ENCODE peak calls at places on chromosomes 16 and 17, in four cellular contexts. Z is SK-N-SH, O is endodermal cell, X is dorsolateral prefrontal cortex. J is an unnamed sample.

GRCh38 chr16:72840591-72841381 is 207.1 kb downstream of the ZFHX3 start:
- DNase-seq in Z (no peak), O (no peak), X (no peak), J (no peak)

GRCh38 chr17:59769891-59770290 is 62.4 kb downstream of the VMP1 start:
- DNase-seq in Z (no peak), O (no peak), X (no peak), J (no peak)

GRCh38 chr16:28981517-28981916 is 3.3 kb upstream of the LAT start:
- DNase-seq in Z (peak; percentile 72), O (peak; percentile 88), X (no peak), J (peak; percentile 50)

GRCh38 chr16:83619381-83620150 is 188.2 kb upstream of the HSBP1 start:
- DNase-seq in Z (no peak), O (no peak), X (no peak), J (no peak)

GRCh38 chr16:15033309-15033707 is 22.6 kb downstream of the NTAN1 start:
- DNase-seq in Z (peak; percentile 72), O (peak; percentile 20), X (no peak), J (no peak)

GRCh38 chr17:82930043-82930923 is 90.5 kb upstream of the ZNF750 start:
- DNase-seq in Z (no peak), O (no peak), X (no peak), J (peak; percentile 11)

GRCh38 chr16:9836118-9836736 is 346.0 kb downstream of the GRIN2A start:
- DNase-seq in Z (no peak), O (peak; percentile 66), X (no peak), J (no peak)

GRCh38 chr17:40322417-40323315 is 13.7 kb downstream of the RARA start:
- DNase-seq in Z (peak; percentile 83), O (peak; percentile 75), X (peak; percentile 44), J (no peak)

GRCh38 chr17:60527701-60528100 is 1.7 kb upstream of the APPBP2 start:
- DNase-seq in Z (no peak), O (no peak), X (no peak), J (no peak)

GRCh38 chr16:58053682-58054005 is 28.1 kb downstream of the MMP15 start:
- DNase-seq in Z (no peak), O (no peak), X (no peak), J (no peak)

GRCh38 chr17:30559656-30560055 is 82.4 kb downstream of the GOSR1 start:
- DNase-seq in Z (no peak), O (peak; percentile 35), X (no peak), J (no peak)

GRCh38 chr16:58678716-58679115 is 5.9 kb downstream of the SLC38A7 start:
- DNase-seq in Z (no peak), O (no peak), X (peak; percentile 67), J (no peak)

GRCh38 chr16:81478876-81479496 is 34.4 kb downstream of the CMIP start:
- DNase-seq in Z (no peak), O (no peak), X (no peak), J (no peak)

GRCh38 chr16:67173323-67173722 is 3.0 kb downstream of the NOL3 start:
- DNase-seq in Z (no peak), O (peak; percentile 61), X (no peak), J (no peak)

GRCh38 chr16:67176662-67177061 is 6.3 kb downstream of the NOL3 start:
- DNase-seq in Z (no peak), O (peak; percentile 39), X (no peak), J (no peak)

GRCh38 chr16:67174706-67175231 is 4.4 kb downstream of the NOL3 start:
- DNase-seq in Z (peak; percentile 46), O (no peak), X (no peak), J (no peak)

GRCh38 chr16:67170948-67171649 is 761 bp downstream of the NOL3 start:
- DNase-seq in Z (no peak), O (peak; percentile 65), X (no peak), J (no peak)

GRCh38 chr16:67173808-67174705 is 3.7 kb downstream of the NOL3 start:
- DNase-seq in Z (peak; percentile 90), O (peak; percentile 91), X (peak; percentile 88), J (peak; percentile 86)
- TF ChIP-seq CTCF in Z (no peak), O (peak; percentile 34), X (peak; percentile 40), J (no peak)

DNA sequence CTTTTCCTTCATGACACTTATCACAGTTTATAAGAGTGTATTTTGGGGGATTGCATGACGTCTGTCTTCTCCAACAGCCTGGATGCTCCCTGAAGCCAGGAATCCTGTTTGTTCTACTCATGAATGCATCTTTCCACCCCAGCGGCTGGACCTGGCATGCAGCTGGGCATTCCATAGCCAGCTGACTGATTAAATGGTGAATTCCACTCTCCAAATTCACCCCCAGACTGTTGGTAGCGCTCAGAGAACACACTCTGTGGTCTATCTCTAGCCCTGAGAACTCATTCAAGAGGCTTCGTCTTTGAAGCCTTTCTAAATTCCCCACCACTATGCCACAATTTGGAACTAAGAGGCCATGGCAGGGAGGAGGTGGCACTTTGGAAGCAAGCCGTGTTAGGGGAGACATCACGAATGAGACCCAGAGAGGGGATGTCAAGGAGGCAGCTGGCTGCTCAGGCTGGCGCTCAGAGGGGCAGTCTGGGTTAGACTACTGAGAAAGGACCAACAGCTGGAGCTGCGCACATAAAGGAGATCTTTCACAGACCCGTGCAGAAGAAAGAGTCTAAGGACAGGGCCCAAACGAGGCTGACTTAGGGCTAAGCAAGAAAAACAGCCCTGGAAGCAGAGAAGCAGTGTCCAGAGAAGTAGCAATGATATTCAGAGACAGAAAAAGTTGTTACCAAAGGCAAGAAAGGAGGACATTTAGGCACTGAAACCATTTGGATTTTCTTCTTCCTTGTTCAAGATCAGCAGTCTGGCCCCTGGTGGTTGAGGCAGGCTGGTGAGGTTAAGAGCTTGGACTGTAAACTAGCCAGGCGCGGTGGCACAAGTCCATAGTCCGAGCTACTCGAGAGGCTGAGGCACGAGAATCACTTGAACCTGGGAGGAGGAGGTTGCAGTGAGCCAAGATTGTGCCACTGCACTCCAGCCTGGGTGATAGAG is 42.4 kb upstream of the ZNF629 start:
- DNase-seq in Z (no peak), O (no peak), X (no peak), J (no peak)
- TF ChIP-seq CTCF in Z (no peak), O (peak; percentile 58), X (no peak), J (no peak)

DNA sequence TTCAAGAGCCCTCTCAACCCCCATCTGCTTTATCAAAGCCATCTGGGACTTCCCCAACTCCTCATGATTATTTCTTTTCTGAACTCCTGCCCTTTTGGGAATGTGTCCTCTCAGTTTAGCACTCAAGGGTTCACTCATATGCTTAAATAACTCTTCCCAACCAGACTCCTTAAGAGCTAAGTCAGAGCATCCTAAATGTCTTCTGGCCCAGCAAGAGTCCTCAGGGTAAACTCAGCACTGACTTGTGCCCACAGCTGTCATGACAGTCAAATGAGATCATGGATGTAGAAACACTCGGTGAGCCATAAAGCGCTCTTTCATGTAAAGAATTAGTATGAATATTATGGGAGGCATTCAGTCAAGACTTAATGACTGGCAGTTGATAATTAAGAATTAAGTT is 85.9 kb downstream of the TEX14 start:
- DNase-seq in Z (no peak), O (no peak), X (no peak), J (no peak)
- TF ChIP-seq CTCF in Z (no peak), O (no peak), X (no peak), J (no peak)

GRCh38 chr17:42527932-42528331 is 8.1 kb upstream of the NAGLU start:
- DNase-seq in Z (no peak), O (no peak), X (no peak), J (no peak)

GRCh38 chr17:42530952-42531454 is 5.0 kb upstream of the NAGLU start:
- DNase-seq in Z (no peak), O (no peak), X (no peak), J (no peak)

GRCh38 chr17:42535400-42536047 is 517 bp upstream of the NAGLU start:
- DNase-seq in Z (no peak), O (no peak), X (no peak), J (no peak)

GRCh38 chr17:42529054-42529453 is 7.0 kb upstream of the NAGLU start:
- DNase-seq in Z (no peak), O (no peak), X (no peak), J (no peak)

DNA sequence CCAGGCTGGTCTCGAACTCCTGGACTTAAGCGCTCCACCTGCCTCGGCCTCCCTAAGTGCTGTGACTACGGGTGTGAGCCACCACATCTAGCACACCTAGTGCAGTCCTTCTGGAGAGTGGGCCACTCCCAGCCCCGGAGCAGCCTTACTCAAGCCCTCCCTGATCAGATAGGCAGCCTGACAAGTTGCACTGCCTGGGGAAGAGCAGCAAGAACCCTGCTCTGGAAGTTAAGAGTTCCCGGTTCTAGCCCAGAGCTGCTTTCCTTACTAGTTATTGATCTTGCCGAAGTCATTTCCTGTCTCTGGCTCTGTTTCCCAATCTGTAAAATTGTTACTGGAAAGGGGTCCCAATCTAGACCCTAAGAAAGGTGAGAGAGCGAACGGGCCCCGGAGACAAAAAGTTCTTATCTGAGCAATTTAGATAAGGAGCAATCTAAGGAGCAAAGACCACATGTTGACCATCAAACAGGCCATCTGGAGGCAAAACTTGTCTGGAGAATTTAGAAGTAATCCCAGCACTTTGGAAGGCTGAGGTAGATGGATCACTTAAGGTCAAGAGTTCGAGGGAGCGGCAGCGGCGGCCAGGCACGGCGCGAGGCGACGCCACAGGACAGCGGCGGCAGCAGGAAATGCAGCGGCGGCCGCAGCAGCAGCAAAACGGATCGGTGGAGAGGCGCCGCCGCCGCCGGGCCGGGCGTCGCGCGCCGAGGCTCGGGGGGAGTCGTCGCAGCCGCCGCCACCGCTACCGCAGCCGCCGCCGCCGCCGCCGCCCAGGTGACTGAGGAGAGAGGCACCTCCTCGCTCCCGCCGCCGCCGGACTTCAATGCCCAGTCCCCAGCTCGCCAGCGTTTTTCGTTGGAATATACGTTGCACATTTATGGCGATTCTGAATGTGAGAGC is 4.3 kb upstream of the NAGLU start:
- DNase-seq in Z (peak; percentile 86), O (peak; percentile 91), X (no peak), J (peak; percentile 74)
- TF ChIP-seq CTCF in Z (peak; percentile 48), O (peak; percentile 63), X (peak; percentile 44), J (peak; percentile 27)

GRCh38 chr17:80649672-80650338 is 105.2 kb downstream of the RPTOR start:
- DNase-seq in Z (peak; percentile 79), O (peak; percentile 95), X (no peak), J (peak; percentile 65)
- TF ChIP-seq CTCF in Z (peak; percentile 68), O (peak; percentile 94), X (peak; percentile 57), J (peak; percentile 50)

GRCh38 chr17:76889323-76889722 is 21.1 kb downstream of the MGAT5B start:
- DNase-seq in Z (no peak), O (no peak), X (no peak), J (no peak)

GRCh38 chr17:76886395-76886794 is 18.2 kb downstream of the MGAT5B start:
- DNase-seq in Z (no peak), O (no peak), X (no peak), J (no peak)

GRCh38 chr17:76884995-76885896 is 17.0 kb downstream of the MGAT5B start:
- DNase-seq in Z (peak; percentile 68), O (peak; percentile 70), X (no peak), J (peak; percentile 41)

GRCh38 chr17:76888661-76889060 is 20.5 kb downstream of the MGAT5B start:
- DNase-seq in Z (no peak), O (peak; percentile 92), X (no peak), J (peak; percentile 58)

DNA sequence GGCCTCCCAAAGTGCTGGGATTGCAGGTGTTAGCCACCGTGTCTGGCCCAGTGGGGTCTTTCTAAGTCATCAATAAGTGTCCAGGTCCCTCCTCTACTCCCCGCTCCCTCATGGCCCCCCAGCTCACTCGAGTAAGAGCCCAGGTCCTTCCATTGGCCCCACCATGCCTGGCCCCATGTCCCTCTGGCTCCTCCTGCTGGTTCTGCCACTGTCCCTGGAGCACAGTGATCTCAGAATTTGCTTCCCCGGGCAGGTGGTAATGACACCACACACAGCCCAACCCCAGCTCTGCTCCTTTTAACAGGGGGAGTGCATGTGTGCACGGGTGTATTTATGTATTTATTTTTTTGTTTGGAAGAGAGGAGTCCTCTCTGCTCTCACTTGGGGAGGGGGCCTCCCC is 19.6 kb downstream of the MGAT5B start:
- DNase-seq in Z (no peak), O (peak; percentile 76), X (no peak), J (no peak)
- TF ChIP-seq CTCF in Z (peak; percentile 26), O (peak; percentile 54), X (no peak), J (no peak)

J was measured in glutamatergic neuron.